ENCODE peak calls at places on chromosome 11, in nine cellular contexts. One of them, this sample, is unnamed. For H3K4me1, the result is how much of the 10 kb centered on the place peaks cover.

GRCh38 chr11:25037431-25037830 is 540.6 kb downstream of the LUZP2 start:
- DNase-seq in GM23338: no peak
- DNase-seq in lower lobe of right lung: no peak
- DNase-seq in body of pancreas: no peak
- DNase-seq in Caco-2: no peak
- DNase-seq in DND-41: no peak
- DNase-seq in left lung: no peak
- DNase-seq in tibial nerve: no peak
- DNase-seq in pancreas: no peak
- DNase-seq in this sample: no peak

GRCh38 chr11:44139565-44140313 is 44.3 kb downstream of the EXT2 start:
- DNase-seq in tibial nerve: no peak
- DNase-seq in left lung: no peak
- DNase-seq in body of pancreas: no peak
- DNase-seq in GM23338: no peak
- DNase-seq in lower lobe of right lung: no peak
- DNase-seq in pancreas: no peak
- DNase-seq in Caco-2: no peak
- DNase-seq in DND-41: no peak
- DNase-seq in this sample: no peak

GRCh38 chr11:59523541-59523940 is 12.2 kb downstream of the OR4D9 start:
- DNase-seq in DND-41: no peak
- DNase-seq in GM23338: peak
- DNase-seq in tibial nerve: no peak
- DNase-seq in body of pancreas: no peak
- DNase-seq in pancreas: no peak
- DNase-seq in lower lobe of right lung: no peak
- DNase-seq in Caco-2: peak
- DNase-seq in left lung: no peak
- DNase-seq in this sample: peak

GRCh38 chr11:19595840-19596751 is 116.5 kb upstream of the NAV2 start:
- DNase-seq in body of pancreas: no peak
- DNase-seq in pancreas: no peak
- DNase-seq in tibial nerve: no peak
- DNase-seq in GM23338: no peak
- DNase-seq in DND-41: no peak
- DNase-seq in Caco-2: no peak
- DNase-seq in left lung: no peak
- DNase-seq in lower lobe of right lung: no peak
- DNase-seq in this sample: peak

GRCh38 chr11:8259316-8259995 is 4.2 kb downstream of the LMO1 start:
- DNase-seq in body of pancreas: peak
- DNase-seq in DND-41: no peak
- DNase-seq in pancreas: no peak
- DNase-seq in GM23338: no peak
- DNase-seq in lower lobe of right lung: peak
- DNase-seq in tibial nerve: no peak
- DNase-seq in Caco-2: no peak
- DNase-seq in left lung: no peak
- DNase-seq in this sample: no peak

GRCh38 chr11:92941676-92942571 is 27.5 kb upstream of the MTNR1B start:
- DNase-seq in left lung: no peak
- DNase-seq in Caco-2: no peak
- DNase-seq in body of pancreas: peak
- DNase-seq in tibial nerve: no peak
- DNase-seq in lower lobe of right lung: no peak
- DNase-seq in GM23338: peak
- DNase-seq in pancreas: peak
- DNase-seq in DND-41: no peak
- DNase-seq in this sample: peak

GRCh38 chr11:23310276-23310675 is 450.0 kb upstream of the CCDC179 start:
- DNase-seq in GM23338: no peak
- DNase-seq in body of pancreas: no peak
- DNase-seq in tibial nerve: no peak
- DNase-seq in DND-41: no peak
- DNase-seq in left lung: no peak
- DNase-seq in pancreas: no peak
- DNase-seq in lower lobe of right lung: no peak
- DNase-seq in Caco-2: no peak
- DNase-seq in this sample: peak

GRCh38 chr11:8036002-8036802 is 44.8 kb upstream of the TUB start:
- DNase-seq in lower lobe of right lung: no peak
- DNase-seq in left lung: no peak
- DNase-seq in body of pancreas: no peak
- DNase-seq in pancreas: no peak
- DNase-seq in Caco-2: no peak
- DNase-seq in tibial nerve: no peak
- DNase-seq in GM23338: no peak
- DNase-seq in DND-41: no peak
- DNase-seq in this sample: no peak

GRCh38 chr11:109696191-109696897 is 274.4 kb downstream of the C11orf87 start:
- DNase-seq in pancreas: no peak
- DNase-seq in left lung: peak
- DNase-seq in Caco-2: no peak
- DNase-seq in tibial nerve: no peak
- DNase-seq in DND-41: no peak
- DNase-seq in lower lobe of right lung: no peak
- DNase-seq in GM23338: no peak
- DNase-seq in body of pancreas: no peak
- DNase-seq in this sample: peak

GRCh38 chr11:832529-833113 is at the start of gene CD151:
- DNase-seq in DND-41: no peak
- DNase-seq in lower lobe of right lung: no peak
- DNase-seq in pancreas: peak
- DNase-seq in Caco-2: peak
- DNase-seq in GM23338: peak
- DNase-seq in tibial nerve: no peak
- DNase-seq in body of pancreas: peak
- DNase-seq in left lung: peak
- DNase-seq in this sample: peak

GRCh38 chr11:831951-832528 is 712 bp upstream of the CD151 start:
- DNase-seq in lower lobe of right lung: no peak
- DNase-seq in GM23338: no peak
- DNase-seq in Caco-2: no peak
- DNase-seq in body of pancreas: no peak
- DNase-seq in tibial nerve: no peak
- DNase-seq in left lung: no peak
- DNase-seq in pancreas: peak
- DNase-seq in DND-41: no peak
- DNase-seq in this sample: no peak

GRCh38 chr11:834371-835316 is 1.9 kb downstream of the CD151 start:
- DNase-seq in lower lobe of right lung: peak
- DNase-seq in GM23338: no peak
- DNase-seq in DND-41: no peak
- DNase-seq in Caco-2: no peak
- DNase-seq in body of pancreas: peak
- DNase-seq in pancreas: peak
- DNase-seq in left lung: peak
- DNase-seq in tibial nerve: no peak
- DNase-seq in this sample: peak

GRCh38 chr11:833114-833791 is 501 bp downstream of the CD151 start:
- DNase-seq in GM23338: peak
- DNase-seq in lower lobe of right lung: peak
- DNase-seq in body of pancreas: peak
- DNase-seq in Caco-2: peak
- DNase-seq in tibial nerve: no peak
- DNase-seq in left lung: peak
- DNase-seq in pancreas: peak
- DNase-seq in DND-41: no peak
- DNase-seq in this sample: no peak

GRCh38 chr11:833849-834311 is 1.1 kb downstream of the CD151 start:
- DNase-seq in DND-41: no peak
- DNase-seq in lower lobe of right lung: no peak
- DNase-seq in left lung: no peak
- DNase-seq in body of pancreas: no peak
- DNase-seq in GM23338: peak
- DNase-seq in tibial nerve: no peak
- DNase-seq in Caco-2: no peak
- DNase-seq in pancreas: peak
- DNase-seq in this sample: peak
- H3K4me1 ChIP-seq in DND-41: under half
- H3K4me1 ChIP-seq in lower lobe of right lung: half or more
- H3K4me1 ChIP-seq in left lung: under half
- H3K4me1 ChIP-seq in body of pancreas: half or more
- H3K4me1 ChIP-seq in GM23338: under half
- H3K4me1 ChIP-seq in tibial nerve: half or more
- H3K4me1 ChIP-seq in Caco-2: under half
- H3K4me1 ChIP-seq in pancreas: under half
- H3K4me1 ChIP-seq in this sample: under half

DNA sequence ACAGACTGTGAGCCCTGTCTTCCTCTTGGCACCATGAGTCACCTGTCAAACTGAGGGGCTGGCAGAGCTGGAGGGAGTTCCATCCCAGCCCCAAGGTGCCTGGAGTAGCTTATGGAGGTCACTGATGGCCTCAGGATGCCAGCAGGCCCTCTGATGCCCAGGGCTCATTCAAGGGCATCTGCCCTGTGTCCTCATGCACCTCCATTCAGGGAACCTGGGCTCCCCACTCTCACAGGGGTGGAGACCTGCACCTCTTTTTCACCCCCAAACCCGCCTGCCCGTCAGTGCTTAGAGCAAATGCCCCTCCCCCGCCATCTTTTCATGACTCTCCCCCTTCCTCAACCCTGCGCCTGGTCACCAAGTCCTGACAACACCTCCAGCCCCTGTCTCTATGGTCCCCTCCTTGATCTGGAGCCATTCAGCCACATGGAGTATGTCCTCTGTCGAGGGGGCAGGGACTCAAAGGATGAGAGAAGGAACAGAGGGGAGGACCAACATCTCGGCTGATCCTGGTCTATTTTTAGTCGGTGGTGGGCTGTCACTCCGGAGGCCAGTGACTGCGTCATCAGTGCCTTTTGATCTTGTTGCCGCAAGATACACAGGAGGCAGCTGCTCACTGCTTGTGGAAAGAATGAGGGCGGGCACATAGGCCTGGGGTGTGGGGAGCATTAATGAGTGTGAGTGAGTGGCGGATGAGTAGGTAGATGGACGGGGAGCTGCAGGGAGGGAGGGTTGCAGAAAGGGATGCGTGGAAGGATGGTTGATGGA is 72.2 kb downstream of the CDKN1C start:
- DNase-seq in Caco-2: no peak
- DNase-seq in left lung: peak
- DNase-seq in GM23338: no peak
- DNase-seq in body of pancreas: no peak
- DNase-seq in lower lobe of right lung: peak
- DNase-seq in DND-41: peak
- DNase-seq in pancreas: no peak
- DNase-seq in tibial nerve: no peak
- DNase-seq in this sample: no peak
- TF ChIP-seq CTCF in Caco-2: no peak
- TF ChIP-seq CTCF in left lung: no peak
- TF ChIP-seq CTCF in GM23338: no peak
- TF ChIP-seq CTCF in body of pancreas: no peak
- TF ChIP-seq CTCF in lower lobe of right lung: no peak
- TF ChIP-seq CTCF in DND-41: no peak
- TF ChIP-seq CTCF in pancreas: no peak
- TF ChIP-seq CTCF in tibial nerve: no peak
- TF ChIP-seq CTCF in this sample: no peak

GRCh38 chr11:2694495-2694894 is 5.3 kb downstream of the KCNQ1OT1 start:
- DNase-seq in tibial nerve: peak
- DNase-seq in GM23338: no peak
- DNase-seq in Caco-2: no peak
- DNase-seq in lower lobe of right lung: no peak
- DNase-seq in left lung: no peak
- DNase-seq in DND-41: no peak
- DNase-seq in body of pancreas: peak
- DNase-seq in pancreas: no peak
- DNase-seq in this sample: no peak
- H3K4me1 ChIP-seq in tibial nerve: half or more
- H3K4me1 ChIP-seq in GM23338: half or more
- H3K4me1 ChIP-seq in Caco-2: under half
- H3K4me1 ChIP-seq in lower lobe of right lung: under half
- H3K4me1 ChIP-seq in left lung: under half
- H3K4me1 ChIP-seq in DND-41: under half
- H3K4me1 ChIP-seq in body of pancreas: under half
- H3K4me1 ChIP-seq in pancreas: under half
- H3K4me1 ChIP-seq in this sample: under half

DNA sequence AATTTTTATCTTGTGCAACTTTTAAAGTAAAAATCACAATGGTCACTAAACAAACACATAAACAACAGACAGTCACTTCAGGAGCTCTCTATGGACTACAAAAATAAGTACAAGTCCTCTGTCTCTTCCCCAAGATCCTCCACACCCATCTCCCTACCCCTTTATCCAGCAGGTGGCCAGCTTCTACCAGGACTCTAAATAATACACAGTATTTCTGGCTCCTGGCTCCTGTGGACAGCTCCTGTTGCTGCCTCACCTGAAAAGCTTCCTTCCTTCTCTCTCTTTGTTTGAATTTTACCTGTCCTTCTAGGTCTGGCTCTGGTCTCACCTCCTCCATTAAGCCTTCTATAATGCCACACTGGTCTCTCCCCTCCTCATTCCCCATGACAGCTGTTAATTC is 86.1 kb downstream of the CLPB start:
- DNase-seq in lower lobe of right lung: no peak
- DNase-seq in body of pancreas: no peak
- DNase-seq in GM23338: peak
- DNase-seq in pancreas: no peak
- DNase-seq in DND-41: no peak
- DNase-seq in Caco-2: peak
- DNase-seq in left lung: no peak
- DNase-seq in tibial nerve: no peak
- DNase-seq in this sample: no peak
- TF ChIP-seq CTCF in lower lobe of right lung: no peak
- TF ChIP-seq CTCF in body of pancreas: no peak
- TF ChIP-seq CTCF in GM23338: peak
- TF ChIP-seq CTCF in pancreas: no peak
- TF ChIP-seq CTCF in DND-41: no peak
- TF ChIP-seq CTCF in Caco-2: peak
- TF ChIP-seq CTCF in left lung: no peak
- TF ChIP-seq CTCF in tibial nerve: no peak
- TF ChIP-seq CTCF in this sample: no peak

DNA sequence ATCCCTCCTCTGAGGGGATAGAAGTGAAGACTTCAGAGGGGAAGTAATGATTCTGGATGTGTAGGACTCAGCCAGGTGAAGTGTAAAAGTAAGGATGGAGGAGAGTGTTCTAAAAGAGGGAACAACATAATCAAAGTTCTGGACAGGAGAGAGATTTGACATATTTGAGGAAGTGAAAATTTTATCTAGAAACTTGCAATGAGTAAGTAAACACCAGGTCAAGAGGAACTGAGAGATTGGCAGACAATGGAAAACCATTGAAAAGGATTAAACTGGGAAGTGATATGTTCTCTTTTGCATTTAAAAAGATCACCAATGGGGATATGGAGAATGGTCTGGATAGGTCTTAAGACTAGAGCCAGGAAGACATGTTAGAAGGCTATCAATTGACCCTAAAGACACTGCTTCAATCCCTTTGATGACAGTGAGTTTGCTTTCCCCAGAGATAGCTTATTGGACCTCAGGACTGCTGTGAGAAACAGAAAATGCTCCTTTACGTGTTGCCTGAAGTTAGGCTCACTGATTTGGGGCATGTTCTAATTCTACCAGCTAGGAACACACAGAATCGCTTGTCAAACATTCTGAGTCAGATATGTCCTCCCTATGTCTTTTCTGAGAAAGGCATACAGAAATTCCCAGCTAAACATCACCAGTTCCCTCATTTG is 145.1 kb downstream of the MAML2 start:
- DNase-seq in lower lobe of right lung: no peak
- DNase-seq in pancreas: no peak
- DNase-seq in tibial nerve: no peak
- DNase-seq in body of pancreas: no peak
- DNase-seq in Caco-2: no peak
- DNase-seq in GM23338: no peak
- DNase-seq in left lung: no peak
- DNase-seq in DND-41: no peak
- DNase-seq in this sample: no peak
- H3K4me1 ChIP-seq in lower lobe of right lung: half or more
- H3K4me1 ChIP-seq in pancreas: under half
- H3K4me1 ChIP-seq in tibial nerve: half or more
- H3K4me1 ChIP-seq in body of pancreas: under half
- H3K4me1 ChIP-seq in Caco-2: under half
- H3K4me1 ChIP-seq in GM23338: under half
- H3K4me1 ChIP-seq in left lung: under half
- H3K4me1 ChIP-seq in DND-41: under half
- H3K4me1 ChIP-seq in this sample: under half